ENCODE peak calls at places on chromosomes 6 and 20, in seven cellular contexts. T is suprapubic skin, L is naive B cell, X is NCI-H460, F is D341Med, G is mesendoderm, Q is HCEC 1CT. A is an unnamed sample.

GRCh38 chr20:909641-910040 is 6.5 kb downstream of the ANGPT4 start:
- DNase-seq in L (no peak), F (no peak), Q (no peak), X (no peak), T (no peak), G (no peak), A (no peak)

GRCh38 chr6:117629119-117629518 is 26.8 kb upstream of the GOPC start:
- DNase-seq in F (no peak), X (no peak), T (no peak), Q (no peak), L (no peak), G (no peak), A (no peak)

GRCh38 chr6:18488004-18488403 is 100.9 kb downstream of the RNF144B start:
- DNase-seq in G (no peak), Q (no peak), T (no peak), L (no peak), X (no peak), F (no peak), A (peak)

GRCh38 chr20:52598306-52598705 is 373.9 kb upstream of the TSHZ2 start:
- DNase-seq in G (no peak), L (no peak), T (no peak), F (no peak), X (no peak), Q (no peak), A (no peak)

GRCh38 chr6:2797564-2798014 is 32.4 kb downstream of the WRNIP1 start:
- DNase-seq in X (no peak), T (no peak), Q (no peak), G (peak), F (no peak), L (no peak), A (no peak)

GRCh38 chr20:63611646-63612045 is 15.3 kb downstream of the GMEB2 start:
- DNase-seq in L (no peak), G (no peak), F (no peak), T (no peak), Q (no peak), X (no peak), A (no peak)

GRCh38 chr20:59175861-59176260 is 12.2 kb downstream of the ZNF831 start:
- DNase-seq in T (no peak), L (no peak), F (no peak), G (no peak), Q (no peak), X (no peak), A (no peak)

GRCh38 chr6:125101128-125101527 is 52.4 kb upstream of the TPD52L1 start:
- DNase-seq in X (no peak), Q (no peak), T (no peak), F (no peak), L (no peak), G (no peak), A (no peak)

GRCh38 chr20:22652685-22653568 is 68.6 kb upstream of the FOXA2 start:
- DNase-seq in L (no peak), F (no peak), Q (no peak), G (peak), X (no peak), T (no peak), A (no peak)

GRCh38 chr20:11130554-11131166 is 456.9 kb upstream of the JAG1 start:
- DNase-seq in L (no peak), F (no peak), Q (no peak), X (no peak), G (no peak), T (no peak), A (no peak)

GRCh38 chr20:35312348-35312747 is 20.1 kb upstream of the FAM83C start:
- DNase-seq in F (no peak), T (no peak), L (no peak), X (peak), Q (peak), G (peak), A (peak)

GRCh38 chr6:105424177-105424783 is 21.4 kb upstream of the PREP start:
- DNase-seq in F (peak), G (peak), X (peak), Q (peak), T (no peak), L (peak), A (peak)

GRCh38 chr6:30092852-30093543 is 17.4 kb upstream of the RNF39 start:
- DNase-seq in X (no peak), T (no peak), L (no peak), G (no peak), Q (no peak), F (no peak), A (no peak)

GRCh38 chr20:48797275-48797825 is 30.4 kb downstream of the PREX1 start:
- DNase-seq in Q (no peak), F (no peak), L (no peak), G (no peak), T (no peak), X (no peak), A (no peak)

GRCh38 chr6:92559611-92560010 is 859.7 kb downstream of the EPHA7 start:
- DNase-seq in X (no peak), F (no peak), Q (no peak), T (no peak), L (no peak), G (peak), A (no peak)

GRCh38 chr6:15434263-15434662 is 188.4 kb downstream of the JARID2 start:
- DNase-seq in F (no peak), G (peak), L (no peak), Q (no peak), T (no peak), X (no peak), A (no peak)

GRCh38 chr6:26103770-26104456 is 16.7 kb downstream of the HFE start:
- DNase-seq in X (peak), Q (peak), F (peak), L (peak), G (peak), T (peak), A (peak)

GRCh38 chr6:109257494-109257893 is 124.8 kb downstream of the CD164 start:
- DNase-seq in Q (no peak), G (no peak), X (no peak), T (no peak), L (no peak), F (no peak), A (no peak)

GRCh38 chr20:58888521-58889333 is 36.2 kb downstream of the GNAS start:
- DNase-seq in L (peak), Q (peak), G (peak), X (peak), T (peak), F (peak), A (peak)

GRCh38 chr6:166656269-166657206 is 29.5 kb upstream of the RPS6KA2 start:
- DNase-seq in X (no peak), F (no peak), T (no peak), G (no peak), Q (no peak), L (no peak), A (peak)

GRCh38 chr6:44062771-44063560 is 64.3 kb downstream of the MRPL14 start:
- DNase-seq in F (no peak), X (no peak), G (peak), Q (no peak), L (no peak), T (no peak), A (no peak)

GRCh38 chr20:25549866-25550477 is 35.4 kb downstream of the NINL start:
- DNase-seq in T (no peak), L (no peak), Q (peak), F (no peak), G (no peak), X (no peak), A (peak)

GRCh38 chr6:136654086-136654485 is 103.9 kb upstream of the MAP7 start:
- DNase-seq in X (no peak), T (no peak), L (no peak), G (no peak), Q (no peak), F (no peak), A (no peak)

GRCh38 chr6:139883776-139884175 is 509.3 kb upstream of the CITED2 start:
- DNase-seq in Q (peak), G (peak), F (no peak), L (peak), T (no peak), X (no peak), A (peak)

GRCh38 chr20:40111282-40111681 is 577.8 kb downstream of the MAFB start:
- DNase-seq in X (no peak), Q (no peak), G (no peak), T (no peak), L (no peak), F (no peak), A (no peak)

GRCh38 chr6:125201961-125202729 is 48.6 kb downstream of the TPD52L1 start:
- DNase-seq in G (peak), T (no peak), L (no peak), F (no peak), Q (peak), X (peak), A (peak)

GRCh38 chr6:5497896-5498578 is 236.7 kb downstream of the FARS2 start:
- DNase-seq in X (no peak), F (peak), L (no peak), T (no peak), G (no peak), Q (peak), A (peak)

GRCh38 chr20:9186396-9186795 is 117.5 kb downstream of the PLCB4 start:
- DNase-seq in G (no peak), T (no peak), L (no peak), X (no peak), Q (no peak), F (no peak), A (no peak)

GRCh38 chr20:24745617-24746350 is 203.3 kb upstream of the CST7 start:
- DNase-seq in G (no peak), Q (no peak), T (no peak), L (no peak), F (no peak), X (no peak), A (no peak)

GRCh38 chr6:154252676-154253075 is 103.9 kb downstream of the IPCEF1 start:
- DNase-seq in G (no peak), L (no peak), F (no peak), T (no peak), X (no peak), Q (no peak), A (no peak)

GRCh38 chr6:166752097-166752496 is 125.0 kb upstream of the RPS6KA2 start:
- DNase-seq in X (no peak), T (no peak), Q (no peak), F (no peak), G (no peak), L (peak), A (no peak)

GRCh38 chr6:39934060-39934757 is at the start of gene MOCS1:
- DNase-seq in X (peak), G (peak), F (peak), Q (peak), T (peak), L (no peak), A (peak)

GRCh38 chr20:53617791-53618489 is 24.3 kb upstream of the ZNF217 start:
- DNase-seq in L (no peak), X (no peak), F (no peak), T (peak), G (peak), Q (no peak), A (no peak)

GRCh38 chr6:36769161-36769675 is 70.0 kb downstream of the CPNE5 start:
- DNase-seq in G (peak), Q (no peak), F (no peak), X (no peak), T (no peak), L (no peak), A (no peak)

GRCh38 chr20:35661013-35661412 is 3.7 kb downstream of the CPNE1 start:
- DNase-seq in Q (peak), F (no peak), X (no peak), T (no peak), L (no peak), G (peak), A (no peak)

GRCh38 chr6:10170816-10171215 is 244.1 kb downstream of the TFAP2A start:
- DNase-seq in F (no peak), X (no peak), G (no peak), Q (no peak), T (no peak), L (no peak), A (no peak)